ENCODE peak calls at places on chromosomes 6 and 20, in six cellular contexts. One of them, this sample, is unnamed.

GRCh38 chr20:41664584-41664983 is 46.4 kb upstream of the CHD6 start:
- DNase-seq in H1: no peak
- DNase-seq in neuronal stem cell: no peak
- DNase-seq in trophoblast cell: peak; percentile 17
- DNase-seq in H9: no peak
- DNase-seq in IMR-90: peak; percentile 14
- DNase-seq in this sample: peak; percentile 10

GRCh38 chr6:111480988-111481830 is 1.8 kb downstream of the REV3L start:
- DNase-seq in H9: no peak
- DNase-seq in IMR-90: peak; percentile 30
- DNase-seq in trophoblast cell: no peak
- DNase-seq in neuronal stem cell: no peak
- DNase-seq in H1: no peak
- DNase-seq in this sample: peak; percentile 28

GRCh38 chr20:13029687-13030510 is 21.1 kb downstream of the SPTLC3 start:
- DNase-seq in IMR-90: peak; percentile 84
- DNase-seq in H1: no peak
- DNase-seq in H9: peak; percentile 33
- DNase-seq in neuronal stem cell: no peak
- DNase-seq in trophoblast cell: peak; percentile 98
- DNase-seq in this sample: peak; percentile 60

GRCh38 chr6:105174512-105174911 is 5.3 kb downstream of the POPDC3 start:
- DNase-seq in IMR-90: peak; percentile 90
- DNase-seq in H1: no peak
- DNase-seq in trophoblast cell: no peak
- DNase-seq in H9: no peak
- DNase-seq in neuronal stem cell: no peak
- DNase-seq in this sample: peak; percentile 79

GRCh38 chr6:142886431-142887170 is 58.4 kb downstream of the HIVEP2 start:
- DNase-seq in H9: no peak
- DNase-seq in trophoblast cell: peak; percentile 81
- DNase-seq in H1: no peak
- DNase-seq in neuronal stem cell: no peak
- DNase-seq in IMR-90: peak; percentile 69
- DNase-seq in this sample: peak; percentile 60

GRCh38 chr6:113495521-113495920 is 361.6 kb upstream of the MARCKS start:
- DNase-seq in H1: no peak
- DNase-seq in neuronal stem cell: no peak
- DNase-seq in trophoblast cell: peak; percentile 88
- DNase-seq in H9: no peak
- DNase-seq in IMR-90: peak; percentile 87
- DNase-seq in this sample: peak; percentile 67

GRCh38 chr6:24951831-24952299 is 16.1 kb upstream of the RIPOR2 start:
- DNase-seq in trophoblast cell: no peak
- DNase-seq in H1: no peak
- DNase-seq in neuronal stem cell: no peak
- DNase-seq in H9: no peak
- DNase-seq in IMR-90: no peak
- DNase-seq in this sample: no peak

GRCh38 chr6:93419304-93420162 is at the start of gene EPHA7:
- DNase-seq in IMR-90: peak; percentile 76
- DNase-seq in H1: peak; percentile 98
- DNase-seq in H9: peak; percentile 99
- DNase-seq in neuronal stem cell: peak; percentile 97
- DNase-seq in trophoblast cell: peak; percentile 30
- DNase-seq in this sample: peak; percentile 96

GRCh38 chr20:10469599-10469998 is 34.5 kb downstream of the SLX4IP start:
- DNase-seq in trophoblast cell: peak; percentile 76
- DNase-seq in neuronal stem cell: peak; percentile 54
- DNase-seq in H9: no peak
- DNase-seq in H1: no peak
- DNase-seq in IMR-90: peak; percentile 87
- DNase-seq in this sample: peak; percentile 90

GRCh38 chr20:44500221-44500620 is 21.6 kb downstream of the SERINC3 start:
- DNase-seq in H1: no peak
- DNase-seq in IMR-90: no peak
- DNase-seq in neuronal stem cell: no peak
- DNase-seq in H9: no peak
- DNase-seq in trophoblast cell: no peak
- DNase-seq in this sample: no peak

GRCh38 chr6:151493495-151494234 is at the start of gene CCDC170:
- DNase-seq in neuronal stem cell: peak; percentile 38
- DNase-seq in H9: peak; percentile 56
- DNase-seq in IMR-90: no peak
- DNase-seq in H1: peak; percentile 83
- DNase-seq in trophoblast cell: peak; percentile 32
- DNase-seq in this sample: peak; percentile 32

GRCh38 chr20:10322073-10323012 is 103.7 kb downstream of the SNAP25 start:
- DNase-seq in IMR-90: no peak
- DNase-seq in H1: no peak
- DNase-seq in neuronal stem cell: no peak
- DNase-seq in H9: no peak
- DNase-seq in trophoblast cell: no peak
- DNase-seq in this sample: no peak

GRCh38 chr6:141552463-141552862 is 580.3 kb upstream of the GJE1 start:
- DNase-seq in H9: no peak
- DNase-seq in IMR-90: peak; percentile 86
- DNase-seq in H1: no peak
- DNase-seq in neuronal stem cell: no peak
- DNase-seq in trophoblast cell: peak; percentile 55
- DNase-seq in this sample: peak; percentile 72

GRCh38 chr6:127146935-127147334 is 28.5 kb downstream of the RSPO3 start:
- DNase-seq in trophoblast cell: peak; percentile 4
- DNase-seq in neuronal stem cell: no peak
- DNase-seq in IMR-90: peak; percentile 82
- DNase-seq in H9: peak; percentile 28
- DNase-seq in H1: no peak
- DNase-seq in this sample: peak; percentile 80

GRCh38 chr6:46903175-46903574 is 18.6 kb downstream of the ADGRF5 start:
- DNase-seq in H1: no peak
- DNase-seq in trophoblast cell: peak; percentile 22
- DNase-seq in IMR-90: no peak
- DNase-seq in H9: no peak
- DNase-seq in neuronal stem cell: no peak
- DNase-seq in this sample: peak; percentile 33

GRCh38 chr6:107655245-107655644 is 165.3 kb downstream of the SOBP start:
- DNase-seq in neuronal stem cell: peak; percentile 47
- DNase-seq in trophoblast cell: no peak
- DNase-seq in H1: no peak
- DNase-seq in H9: peak; percentile 66
- DNase-seq in IMR-90: no peak
- DNase-seq in this sample: no peak

GRCh38 chr6:42777126-42777822 is 4.6 kb upstream of the BICRAL start:
- DNase-seq in H1: no peak
- DNase-seq in H9: no peak
- DNase-seq in trophoblast cell: peak; percentile 72
- DNase-seq in neuronal stem cell: no peak
- DNase-seq in IMR-90: peak; percentile 73
- DNase-seq in this sample: peak; percentile 50

GRCh38 chr6:31478186-31478950 is 19.6 kb upstream of the MICB start:
- DNase-seq in H1: peak; percentile 1
- DNase-seq in trophoblast cell: no peak
- DNase-seq in neuronal stem cell: no peak
- DNase-seq in H9: peak; percentile 11
- DNase-seq in IMR-90: no peak
- DNase-seq in this sample: no peak

GRCh38 chr6:147390909-147391536 is 117.5 kb upstream of the SAMD5 start:
- DNase-seq in trophoblast cell: peak; percentile 39
- DNase-seq in H1: no peak
- DNase-seq in H9: no peak
- DNase-seq in IMR-90: peak; percentile 39
- DNase-seq in neuronal stem cell: peak; percentile 5
- DNase-seq in this sample: peak; percentile 39

GRCh38 chr6:1610497-1611321 is 994 bp downstream of the FOXC1 start:
- DNase-seq in H9: no peak
- DNase-seq in IMR-90: peak; percentile 29
- DNase-seq in trophoblast cell: peak; percentile 42
- DNase-seq in neuronal stem cell: no peak
- DNase-seq in H1: no peak
- DNase-seq in this sample: no peak

GRCh38 chr6:1611322-1611571 is 1.5 kb downstream of the FOXC1 start:
- DNase-seq in H1: no peak
- DNase-seq in neuronal stem cell: no peak
- DNase-seq in trophoblast cell: peak; percentile 22
- DNase-seq in H9: no peak
- DNase-seq in IMR-90: peak; percentile 50
- DNase-seq in this sample: no peak

GRCh38 chr6:1608222-1608975 is 1.3 kb upstream of the FOXC1 start:
- DNase-seq in H1: no peak
- DNase-seq in trophoblast cell: no peak
- DNase-seq in neuronal stem cell: no peak
- DNase-seq in IMR-90: no peak
- DNase-seq in H9: no peak
- DNase-seq in this sample: no peak

GRCh38 chr6:1608976-1609661 is 596 bp upstream of the FOXC1 start:
- DNase-seq in IMR-90: peak; percentile 8
- DNase-seq in trophoblast cell: peak; percentile 23
- DNase-seq in H1: no peak
- DNase-seq in H9: no peak
- DNase-seq in neuronal stem cell: no peak
- DNase-seq in this sample: no peak

GRCh38 chr6:1609662-1610496 is at the start of gene FOXC1:
- DNase-seq in IMR-90: peak; percentile 94
- DNase-seq in H9: peak; percentile 79
- DNase-seq in H1: no peak
- DNase-seq in trophoblast cell: peak; percentile 92
- DNase-seq in neuronal stem cell: peak; percentile 80
- DNase-seq in this sample: peak; percentile 74
- H2BK120ac ChIP-seq in IMR-90: peak within 1 kb of the TSS; percentile 86
- H2BK120ac ChIP-seq in H9: no peak within 1 kb of the TSS
- H2BK120ac ChIP-seq in H1: no peak within 1 kb of the TSS
- H2BK120ac ChIP-seq in trophoblast cell: no peak within 1 kb of the TSS
- H2BK120ac ChIP-seq in neuronal stem cell: no peak within 1 kb of the TSS
- H2BK120ac ChIP-seq in this sample: no peak within 1 kb of the TSS

DNA sequence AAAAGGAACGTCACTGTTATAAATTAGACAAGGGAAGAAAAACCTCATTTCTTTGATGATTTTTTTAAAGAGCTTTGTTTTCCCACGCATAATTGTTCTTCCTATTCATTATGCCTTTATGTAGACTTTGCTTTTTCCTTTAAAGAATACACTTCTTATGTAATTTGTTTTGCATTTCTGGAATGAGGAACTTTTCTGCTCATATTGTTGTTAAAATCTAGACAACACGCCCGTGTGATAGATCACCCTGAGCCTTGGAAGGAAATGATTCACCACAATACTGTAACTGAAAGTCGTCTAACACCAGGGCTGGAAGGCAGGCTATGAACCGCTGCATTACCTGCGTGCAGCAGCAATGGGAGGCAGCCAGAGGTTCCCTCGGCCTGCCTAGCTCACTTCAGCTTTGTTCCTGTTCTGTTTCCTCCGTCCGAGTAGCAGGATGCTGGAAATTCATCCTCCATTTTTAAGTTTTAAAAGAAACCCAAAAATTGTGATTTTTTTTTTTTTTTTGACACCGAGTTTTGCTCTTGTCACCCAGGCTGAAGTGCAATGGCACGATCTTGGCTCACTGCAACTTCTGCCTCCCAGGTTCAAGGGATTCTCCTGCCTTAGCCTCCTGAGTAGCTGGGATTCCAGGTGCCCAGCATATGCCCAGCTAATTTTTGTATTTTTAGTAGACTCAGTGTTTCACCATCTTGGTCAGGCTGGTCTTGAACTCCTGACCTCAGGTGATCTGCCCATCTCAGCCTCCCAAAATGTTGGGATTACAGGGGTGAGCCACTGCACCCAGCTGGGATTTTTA is 49.6 kb upstream of the ZNF217 start:
- DNase-seq in H9: no peak
- DNase-seq in trophoblast cell: peak; percentile 79
- DNase-seq in H1: no peak
- DNase-seq in neuronal stem cell: no peak
- DNase-seq in IMR-90: peak; percentile 80
- DNase-seq in this sample: peak; percentile 84
- H4K91ac ChIP-seq in H9: no peak overlapping the region
- H4K91ac ChIP-seq in trophoblast cell: no peak overlapping the region
- H4K91ac ChIP-seq in H1: no peak overlapping the region
- H4K91ac ChIP-seq in neuronal stem cell: no peak overlapping the region
- H4K91ac ChIP-seq in IMR-90: peak overlapping the region; percentile 60
- H4K91ac ChIP-seq in this sample: peak overlapping the region; percentile 84

GRCh38 chr6:37119387-37119886 is 50.5 kb upstream of the PIM1 start:
- DNase-seq in H9: no peak
- DNase-seq in neuronal stem cell: no peak
- DNase-seq in trophoblast cell: peak; percentile 49
- DNase-seq in IMR-90: no peak
- DNase-seq in H1: no peak
- DNase-seq in this sample: no peak

GRCh38 chr6:37123957-37124729 is 45.8 kb upstream of the PIM1 start:
- DNase-seq in neuronal stem cell: no peak
- DNase-seq in H1: no peak
- DNase-seq in H9: peak; percentile 55
- DNase-seq in IMR-90: no peak
- DNase-seq in trophoblast cell: peak; percentile 89
- DNase-seq in this sample: peak; percentile 12

GRCh38 chr6:37126554-37126906 is 43.4 kb upstream of the PIM1 start:
- DNase-seq in neuronal stem cell: no peak
- DNase-seq in trophoblast cell: no peak
- DNase-seq in H1: no peak
- DNase-seq in H9: no peak
- DNase-seq in IMR-90: no peak
- DNase-seq in this sample: no peak

GRCh38 chr6:37125779-37126553 is 44.0 kb upstream of the PIM1 start:
- DNase-seq in H1: peak; percentile 81
- DNase-seq in H9: peak; percentile 83
- DNase-seq in neuronal stem cell: peak; percentile 97
- DNase-seq in trophoblast cell: peak; percentile 68
- DNase-seq in IMR-90: no peak
- DNase-seq in this sample: no peak

DNA sequence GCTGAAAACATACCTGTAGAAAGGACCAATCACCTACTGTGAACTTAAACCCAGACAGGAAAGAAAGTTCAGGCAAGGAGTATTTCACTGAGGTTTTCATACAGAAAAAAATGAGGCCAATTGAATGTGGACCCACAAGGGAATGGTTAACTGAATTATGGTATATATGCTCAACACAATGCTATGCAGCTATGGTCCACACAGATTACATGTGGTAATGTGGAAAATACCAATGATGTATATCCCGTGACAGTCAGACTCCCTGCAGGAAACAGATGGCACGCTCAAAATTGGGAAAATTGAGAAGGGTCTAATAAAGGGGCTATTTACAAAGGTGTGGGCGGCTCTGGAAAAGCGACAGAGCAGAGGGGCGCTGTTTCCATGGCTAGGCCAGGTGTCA is 47.1 kb upstream of the PIM1 start:
- DNase-seq in IMR-90: peak; percentile 63
- DNase-seq in neuronal stem cell: no peak
- DNase-seq in trophoblast cell: peak; percentile 21
- DNase-seq in H9: no peak
- DNase-seq in H1: no peak
- DNase-seq in this sample: peak; percentile 50
- H2BK120ac ChIP-seq in IMR-90: no peak overlapping the region
- H2BK120ac ChIP-seq in neuronal stem cell: no peak overlapping the region
- H2BK120ac ChIP-seq in trophoblast cell: no peak overlapping the region
- H2BK120ac ChIP-seq in H9: no peak overlapping the region
- H2BK120ac ChIP-seq in H1: no peak overlapping the region
- H2BK120ac ChIP-seq in this sample: no peak overlapping the region

DNA sequence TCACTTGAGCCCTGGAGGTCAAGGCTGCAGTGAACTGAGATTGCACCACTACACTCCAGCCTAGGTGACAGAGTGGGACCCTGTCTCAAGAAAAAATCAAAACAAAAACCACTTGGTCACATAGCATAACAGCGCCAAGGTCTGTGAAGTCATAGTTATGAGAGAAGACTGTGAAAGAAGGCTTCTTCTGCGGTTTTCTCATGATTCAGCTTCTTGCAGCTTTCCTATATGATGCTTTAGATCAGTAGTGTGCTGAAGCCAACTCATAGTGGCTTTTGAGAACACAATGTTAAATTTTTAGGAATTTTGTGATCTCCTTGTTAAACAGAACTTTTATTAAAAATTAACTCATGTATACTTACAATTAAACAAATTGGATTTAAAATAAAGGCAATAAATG is 136.2 kb upstream of the GLP1R start:
- DNase-seq in H1: no peak
- DNase-seq in IMR-90: no peak
- DNase-seq in neuronal stem cell: no peak
- DNase-seq in H9: no peak
- DNase-seq in trophoblast cell: no peak
- DNase-seq in this sample: no peak
- H4K91ac ChIP-seq in H1: no peak overlapping the region
- H4K91ac ChIP-seq in IMR-90: no peak overlapping the region
- H4K91ac ChIP-seq in neuronal stem cell: no peak overlapping the region
- H4K91ac ChIP-seq in H9: no peak overlapping the region
- H4K91ac ChIP-seq in trophoblast cell: no peak overlapping the region
- H4K91ac ChIP-seq in this sample: no peak overlapping the region

This sample was measured in mesenchymal stem cell.